ENCODE peak calls at places on chromosomes 13 and 19, in nine cellular contexts. I is GM23338; Z is activated CD4-positive, alpha-beta T cell treated with anti-CD3 and anti-CD28 coated beads, Interleukin-2, amount 50 U/mL, for 1 hour; R is PC-3; Q is hippocampal formation; N is retinal pigment epithelial cell; K is breast epithelium; E is astrocyte of the spinal cord; F is A549. C is an unnamed sample.
A peak's percentile ranks its signal among the peaks of the same experiment; 100 is the strongest.

GRCh38 chr19:51131780-51132680 is 7.3 kb downstream of the SIGLEC9 start:
- DNase-seq in I (peak; percentile 59), Z (no peak), R (no peak), Q (no peak), N (peak; percentile 69), K (no peak), E (peak; percentile 1), F (peak; percentile 24), C (no peak)

GRCh38 chr13:32007494-32007893 is 24.1 kb upstream of the FRY start:
- DNase-seq in I (no peak), Z (no peak), R (no peak), Q (no peak), N (no peak), K (no peak), E (no peak), F (no peak), C (no peak)

GRCh38 chr13:47184311-47184710 is 287.5 kb upstream of the HTR2A start:
- DNase-seq in I (no peak), Z (no peak), R (no peak), Q (no peak), N (no peak), K (no peak), E (no peak), F (no peak), C (no peak)

GRCh38 chr19:4523306-4524110 is 5.2 kb upstream of the PLIN4 start:
- DNase-seq in I (peak; percentile 74), Z (peak; percentile 23), R (peak; percentile 61), Q (no peak), N (no peak), K (no peak), E (no peak), F (peak; percentile 57), C (no peak)

GRCh38 chr19:33241091-33241529 is 15.5 kb upstream of the SLC7A10 start:
- DNase-seq in I (no peak), Z (no peak), R (no peak), Q (no peak), N (no peak), K (no peak), E (no peak), F (no peak), C (no peak)

GRCh38 chr13:108705031-108705430 is 75.6 kb downstream of the MYO16 start:
- DNase-seq in I (no peak), Z (no peak), R (peak; percentile 16), Q (no peak), N (no peak), K (no peak), E (no peak), F (peak; percentile 80), C (peak; percentile 5)

GRCh38 chr13:111359237-111359915 is 38.9 kb downstream of the TEX29 start:
- DNase-seq in I (peak; percentile 85), Z (no peak), R (no peak), Q (no peak), N (no peak), K (no peak), E (no peak), F (no peak), C (no peak)

GRCh38 chr19:19453129-19453461 is 47.6 kb downstream of the GATAD2A start:
- DNase-seq in I (no peak), Z (no peak), R (no peak), Q (no peak), N (no peak), K (no peak), E (no peak), F (no peak), C (no peak)

GRCh38 chr13:33743438-33744368 is 74.2 kb upstream of the RFC3 start:
- DNase-seq in I (no peak), Z (no peak), R (no peak), Q (no peak), N (no peak), K (no peak), E (no peak), F (no peak), C (no peak)

GRCh38 chr13:35930665-35931631 is 200.2 kb downstream of the DCLK1 start:
- DNase-seq in I (peak; percentile 36), Z (no peak), R (no peak), Q (no peak), N (no peak), K (no peak), E (no peak), F (peak; percentile 4), C (peak; percentile 8)

GRCh38 chr19:8307400-8307964 is 676 bp downstream of the CD320 start:
- DNase-seq in I (peak; percentile 45), Z (no peak), R (peak; percentile 42), Q (no peak), N (no peak), K (peak; percentile 17), E (no peak), F (no peak), C (no peak)

GRCh38 chr19:46217476-46217875 is 12.1 kb upstream of the IGFL1 start:
- DNase-seq in I (no peak), Z (no peak), R (no peak), Q (no peak), N (no peak), K (no peak), E (no peak), F (no peak), C (no peak)

GRCh38 chr19:281992-282391 is 9.2 kb downstream of the PLPP2 start:
- DNase-seq in I (no peak), Z (no peak), R (no peak), Q (no peak), N (no peak), K (no peak), E (no peak), F (no peak), C (no peak)

GRCh38 chr19:5261151-5261890 is 79.3 kb downstream of the PTPRS start:
- DNase-seq in I (no peak), Z (no peak), R (peak; percentile 80), Q (no peak), N (no peak), K (peak; percentile 71), E (no peak), F (no peak), C (peak; percentile 61)

GRCh38 chr19:44660081-44660480 is 11.2 kb upstream of the CEACAM19 start:
- DNase-seq in I (no peak), Z (no peak), R (peak; percentile 45), Q (no peak), N (no peak), K (no peak), E (no peak), F (no peak), C (no peak)

GRCh38 chr13:26168276-26168814 is 53.8 kb downstream of the RNF6 start:
- DNase-seq in I (no peak), Z (no peak), R (no peak), Q (no peak), N (no peak), K (no peak), E (no peak), F (no peak), C (no peak)

GRCh38 chr13:98741741-98742435 is 10.6 kb downstream of the SLC15A1 start:
- DNase-seq in I (no peak), Z (no peak), R (no peak), Q (no peak), N (no peak), K (no peak), E (no peak), F (no peak), C (no peak)